ENCODE peak calls at places on chromosome 7, in five cellular contexts. B is SK-N-SH; U is naive thymus-derived CD8-positive, alpha-beta T cell; O is astrocyte of the spinal cord; N is head of caudate nucleus. S is an unnamed sample.

GRCh38 chr7:7667187-7667586 is 26.6 kb downstream of the UMAD1 start:
- DNase-seq in B (no peak), U (no peak), O (no peak), N (no peak), S (no peak)

GRCh38 chr7:138021889-138022288 is 20.0 kb upstream of the CREB3L2 start:
- DNase-seq in U (no peak), B (no peak), N (no peak), O (no peak), S (no peak)

GRCh38 chr7:32179567-32179966 is 109.4 kb upstream of the PDE1C start:
- DNase-seq in U (no peak), O (no peak), N (no peak), B (no peak), S (no peak)

GRCh38 chr7:148296994-148297644 is 293.4 kb upstream of the C7orf33 start:
- DNase-seq in N (no peak), B (no peak), O (no peak), U (no peak), S (no peak)

GRCh38 chr7:45971661-45972175 is 50.6 kb upstream of the IGFBP3 start:
- DNase-seq in N (no peak), U (no peak), B (no peak), O (no peak), S (no peak)

GRCh38 chr7:151775547-151776443 is 101.1 kb downstream of the PRKAG2 start:
- DNase-seq in N (no peak), O (no peak), B (no peak), U (no peak), S (no peak)

GRCh38 chr7:25854608-25855497 is 297.1 kb upstream of the NFE2L3 start:
- DNase-seq in U (peak), O (peak), B (peak), N (peak), S (no peak)

GRCh38 chr7:47552631-47553030 is 29.3 kb downstream of the TNS3 start:
- DNase-seq in N (no peak), B (no peak), U (no peak), O (peak), S (no peak)

GRCh38 chr7:55587687-55588378 is 15.5 kb upstream of the VOPP1 start:
- DNase-seq in N (no peak), O (no peak), B (no peak), U (no peak), S (no peak)

GRCh38 chr7:18287482-18287881 is 208.1 kb upstream of the HDAC9 start:
- DNase-seq in N (no peak), U (no peak), B (no peak), O (no peak), S (no peak)

GRCh38 chr7:154423219-154423618 is 371.0 kb downstream of the DPP6 start:
- DNase-seq in N (no peak), O (no peak), B (no peak), U (no peak), S (no peak)

S was measured in lung.